ENCODE peak calls at places on chromosome X, in six cellular contexts. C is erythroblast, P is NCI-H1105, H is ovary, M is midbrain, X is NCI-H1092 treated with DMSO at 0.1 percent for 48 hours. S is an unnamed sample.

GRCh38 chrX:140866446-140866845 is 135.9 kb upstream of the SPANXB1 start:
- DNase-seq in X (no peak), H (no peak), C (no peak), M (no peak), P (no peak), S (no peak)

GRCh38 chrX:124216396-124217124 is 115.9 kb upstream of the TEX13D start:
- DNase-seq in P (no peak), M (no peak), C (no peak), X (no peak), H (no peak), S (no peak)

GRCh38 chrX:117996918-117997480 is 119.6 kb downstream of the KLHL13 start:
- DNase-seq in H (no peak), C (no peak), M (no peak), P (no peak), X (peak), S (peak)

GRCh38 chrX:75522565-75523411 is at the start of gene ZDHHC15:
- DNase-seq in X (peak), P (peak), C (no peak), M (peak), H (peak), S (no peak)

GRCh38 chrX:137882960-137883359 is 317.0 kb downstream of the ZIC3 start:
- DNase-seq in X (no peak), C (no peak), H (no peak), P (no peak), M (no peak), S (no peak)

GRCh38 chrX:82141942-82142341 is 940.0 kb downstream of the SH3BGRL start:
- DNase-seq in X (no peak), C (no peak), H (no peak), P (no peak), M (no peak), S (no peak)

GRCh38 chrX:37357436-37357835 is 8.3 kb downstream of the PRRG1 start:
- DNase-seq in C (no peak), H (no peak), P (no peak), X (no peak), M (no peak), S (no peak)

GRCh38 chrX:150680974-150681373 is 12.2 kb upstream of the MTMR1 start:
- DNase-seq in X (peak), M (no peak), H (peak), P (peak), C (peak), S (no peak)

GRCh38 chrX:257681-258289 is 23.4 kb upstream of the PLCXD1 start:
- DNase-seq in X (no peak), M (no peak), P (no peak), H (no peak), C (no peak), S (no peak)

S was measured in NCI-H2081 treated with DMSO at 0.1 percent for 48 hours.